ENCODE peak calls at places on chromosomes 2 and 18, in four cellular contexts. K, A, F and B are unnamed samples.
A peak's percentile ranks its signal among the peaks of the same experiment; 100 is the strongest.

GRCh38 chr2:72116081-72116533 is 31.6 kb downstream of the CYP26B1 start:
- DNase-seq in K (no peak), A (no peak), F (peak; percentile 15), B (no peak)

GRCh38 chr2:221205103-221205502 is 367.0 kb downstream of the EPHA4 start:
- DNase-seq in A (no peak), F (no peak), K (no peak), B (no peak)

GRCh38 chr2:110682267-110682666 is 4.4 kb upstream of the BUB1 start:
- DNase-seq in A (no peak), F (no peak), K (no peak), B (no peak)

GRCh38 chr2:174312581-174313234 is 22.0 kb upstream of the SP9 start:
- DNase-seq in A (no peak), K (no peak), F (peak; percentile 15), B (no peak)

GRCh38 chr2:26327291-26328272 is 18.4 kb upstream of the SELENOI start:
- DNase-seq in A (peak; percentile 75), K (no peak), F (peak; percentile 68), B (no peak)

GRCh38 chr2:101340141-101340541 is 31.6 kb upstream of the RNF149 start:
- DNase-seq in K (no peak), F (peak; percentile 28), A (peak; percentile 33), B (no peak)

GRCh38 chr2:27809761-27810241 is 38.3 kb downstream of the MRPL33 start:
- DNase-seq in F (peak; percentile 65), K (no peak), A (peak; percentile 93), B (no peak)

GRCh38 chr18:57811477-57812125 is 8.5 kb upstream of the ATP8B1 start:
- DNase-seq in K (no peak), F (no peak), A (peak; percentile 60), B (no peak)

GRCh38 chr18:35005963-35006577 is 35.1 kb upstream of the MAPRE2 start:
- DNase-seq in A (peak; percentile 70), K (no peak), F (peak; percentile 82), B (no peak)

GRCh38 chr2:223613017-223613950 is 11.1 kb upstream of the SCG2 start:
- DNase-seq in K (peak; percentile 90), F (peak; percentile 99), A (peak; percentile 99), B (peak; percentile 45)

GRCh38 chr2:9695916-9696315 is 65.1 kb upstream of the YWHAQ start:
- DNase-seq in A (no peak), K (no peak), F (no peak), B (no peak)
- H3K4me1 ChIP-seq in A (peaks cover 3% of the 10 kb centered on the region), K (no peaks in the 10 kb centered on the region), F (no peaks in the 10 kb centered on the region), B (peaks cover 20% of the 10 kb centered on the region)

GRCh38 chr2:230773039-230773773 is 60.6 kb downstream of the CAB39 start:
- DNase-seq in A (no peak), K (no peak), F (no peak), B (no peak)

GRCh38 chr2:230765611-230766300 is 53.1 kb downstream of the CAB39 start:
- DNase-seq in A (no peak), F (peak; percentile 74), K (no peak), B (no peak)

GRCh38 chr2:230772189-230772588 is 59.5 kb downstream of the CAB39 start:
- DNase-seq in F (no peak), K (no peak), A (no peak), B (no peak)

GRCh38 chr2:230770804-230771203 is 58.2 kb downstream of the CAB39 start:
- DNase-seq in F (no peak), K (no peak), A (no peak), B (no peak)

DNA sequence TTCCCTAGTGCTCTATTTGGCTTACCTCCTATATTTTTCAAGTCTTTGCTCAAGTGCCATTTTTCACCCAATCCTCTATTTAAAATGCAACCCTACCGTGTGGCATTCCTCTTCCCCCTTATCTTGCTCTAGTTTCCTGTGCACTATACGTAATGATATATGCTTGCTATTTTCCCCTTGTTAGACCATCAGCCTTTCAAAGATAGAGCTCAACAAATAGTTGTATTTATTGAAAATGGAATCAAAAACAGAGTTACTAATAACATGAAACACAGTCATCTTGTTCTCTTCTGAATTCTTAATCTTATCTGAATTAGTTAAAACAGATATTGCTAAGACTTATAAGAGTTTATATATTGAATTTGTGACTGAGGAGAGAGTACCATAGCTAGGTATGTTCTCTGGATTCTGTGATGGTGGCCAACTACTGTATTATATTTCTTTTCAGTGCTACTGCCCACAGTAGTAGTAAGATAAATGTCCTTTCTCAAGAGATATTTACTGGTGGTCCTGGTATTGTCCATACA is 55.3 kb downstream of the CAB39 start:
- DNase-seq in F (no peak), K (no peak), A (no peak), B (no peak)
- H3K4me1 ChIP-seq in F (no peaks in the 10 kb centered on the region), K (no peaks in the 10 kb centered on the region), A (no peaks in the 10 kb centered on the region), B (peaks cover 43% of the 10 kb centered on the region)

GRCh38 chr2:176614930-176615329 is 345.7 kb downstream of the MTX2 start:
- DNase-seq in F (no peak), A (no peak), K (no peak), B (no peak)
- H3K4me1 ChIP-seq in F (no peaks in the 10 kb centered on the region), A (no peaks in the 10 kb centered on the region), K (no peaks in the 10 kb centered on the region), B (no peaks in the 10 kb centered on the region)

GRCh38 chr2:217638031-217638430 is 364.8 kb downstream of the TNS1 start:
- DNase-seq in F (no peak), A (no peak), K (no peak), B (no peak)

GRCh38 chr2:217637268-217637615 is 365.6 kb downstream of the TNS1 start:
- DNase-seq in A (no peak), K (peak; percentile 42), F (no peak), B (no peak)

GRCh38 chr2:217638533-217638932 is 364.3 kb downstream of the TNS1 start:
- DNase-seq in A (no peak), F (no peak), K (no peak), B (no peak)

GRCh38 chr2:217641987-217642386 is 360.8 kb downstream of the TNS1 start:
- DNase-seq in K (no peak), A (no peak), F (no peak), B (no peak)

DNA sequence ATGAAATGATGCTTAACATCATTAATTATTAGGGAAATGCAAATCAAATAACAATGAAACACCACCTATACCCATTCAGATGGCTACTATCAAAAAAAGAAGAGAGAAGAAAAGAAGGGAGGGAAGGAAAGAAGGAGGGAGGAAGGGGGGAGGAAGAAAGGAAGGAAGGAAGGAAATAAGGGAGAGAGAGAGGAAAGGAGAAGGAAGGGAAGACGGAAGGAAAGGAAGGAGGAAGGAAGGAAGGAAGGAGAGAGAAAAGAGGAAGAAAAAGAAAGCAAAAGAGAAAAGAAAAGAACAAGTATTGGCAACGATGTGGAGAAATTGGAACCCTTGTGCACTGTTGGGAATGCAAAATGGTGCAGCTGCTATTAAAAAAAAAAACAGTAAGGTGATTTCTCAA is 363.3 kb downstream of the TNS1 start:
- DNase-seq in F (no peak), K (no peak), A (no peak), B (no peak)
- H3K4me1 ChIP-seq in F (peaks cover 46% of the 10 kb centered on the region), K (peaks cover 8% of the 10 kb centered on the region), A (no peaks in the 10 kb centered on the region), B (peaks cover 57% of the 10 kb centered on the region)

GRCh38 chr2:207091175-207091574 is 74.6 kb downstream of the KLF7 start:
- DNase-seq in F (peak; percentile 78), K (no peak), A (no peak), B (no peak)
- H3K4me1 ChIP-seq in F (peaks cover 75% of the 10 kb centered on the region), K (peaks cover 59% of the 10 kb centered on the region), A (no peaks in the 10 kb centered on the region), B (peaks cover 45% of the 10 kb centered on the region)

DNA sequence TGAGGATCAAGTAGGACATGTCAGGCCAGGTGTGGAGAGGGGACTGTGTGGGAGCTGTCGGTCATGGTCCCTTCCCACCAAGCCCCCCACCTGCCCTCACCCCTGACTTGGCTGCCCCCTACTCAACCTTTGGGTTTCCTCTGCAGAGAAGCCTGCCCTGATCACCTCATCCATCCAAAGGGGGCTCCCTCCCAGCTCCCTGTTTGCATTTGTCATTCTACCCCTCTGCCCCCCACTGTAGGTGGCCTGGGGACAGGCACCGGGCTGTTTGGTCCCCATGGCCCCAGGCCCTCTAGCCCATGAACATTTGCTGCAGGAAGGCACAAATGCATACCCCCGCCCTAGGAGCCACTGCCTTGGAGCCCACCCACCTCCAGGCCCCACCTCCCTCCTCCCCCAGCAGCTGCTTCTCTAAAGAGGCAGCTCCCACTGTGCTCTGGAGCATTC is 115.0 kb downstream of the SMAD7 start:
- DNase-seq in A (no peak), F (no peak), K (no peak), B (no peak)
- H3K4me1 ChIP-seq in A (peaks cover 33% of the 10 kb centered on the region), F (peaks cover 49% of the 10 kb centered on the region), K (peaks cover 21% of the 10 kb centered on the region), B (peaks cover 9% of the 10 kb centered on the region)